ENCODE peak calls at places on chromosomes 2 and 18, in four cellular contexts. N, S, Z and W are unnamed samples.

GRCh38 chr2:73218298-73218697 is 4.3 kb downstream of the SMYD5 start:
- DNase-seq in N (no peak), S (no peak), Z (no peak), W (no peak)

GRCh38 chr2:128314348-128315121 is 4.1 kb downstream of the HS6ST1 start:
- DNase-seq in N (no peak), S (no peak), Z (no peak), W (no peak)

GRCh38 chr18:74399225-74399887 is 57.8 kb downstream of the DIPK1C start:
- DNase-seq in N (no peak), S (no peak), Z (no peak), W (no peak)

GRCh38 chr2:100411841-100412292 is 5.6 kb downstream of the CHST10 start:
- DNase-seq in N (no peak), S (no peak), Z (peak; percentile 32), W (no peak)

GRCh38 chr2:143161982-143162837 is 33.0 kb downstream of the ARHGAP15 start:
- DNase-seq in N (no peak), S (peak; percentile 18), Z (peak; percentile 71), W (no peak)

GRCh38 chr2:65514555-65515195 is 82.3 kb upstream of the SPRED2 start:
- DNase-seq in N (no peak), S (peak; percentile 37), Z (no peak), W (no peak)

GRCh38 chr18:79403723-79404566 is 8.2 kb downstream of the NFATC1 start:
- DNase-seq in N (no peak), S (no peak), Z (no peak), W (no peak)

GRCh38 chr2:42931818-42932195 is 139.4 kb upstream of the HAAO start:
- DNase-seq in N (no peak), S (no peak), Z (no peak), W (no peak)

GRCh38 chr2:23549821-23550535 is 165.0 kb downstream of the KLHL29 start:
- DNase-seq in N (no peak), S (no peak), Z (no peak), W (no peak)

GRCh38 chr2:74835831-74836674 is 2.1 kb downstream of the HK2 start:
- DNase-seq in N (peak; percentile 35), S (peak; percentile 73), Z (peak; percentile 91), W (no peak)

GRCh38 chr2:25380586-25381360 is 39.0 kb upstream of the DNMT3A start:
- DNase-seq in N (no peak), S (no peak), Z (no peak), W (no peak)

GRCh38 chr2:99725810-99726209 is 236.0 kb upstream of the REV1 start:
- DNase-seq in N (no peak), S (no peak), Z (no peak), W (no peak)

GRCh38 chr18:44680271-44681038 is at the start of gene SETBP1:
- DNase-seq in N (peak; percentile 75), S (peak; percentile 78), Z (peak; percentile 62), W (no peak)

GRCh38 chr18:323253-323622 is 55.4 kb upstream of the THOC1 start:
- DNase-seq in N (no peak), S (no peak), Z (no peak), W (no peak)

GRCh38 chr2:193332938-193333337 is 1138.2 kb upstream of the TMEFF2 start:
- DNase-seq in N (no peak), S (no peak), Z (no peak), W (no peak)

GRCh38 chr18:44735071-44735470 is 54.4 kb downstream of the SETBP1 start:
- DNase-seq in N (no peak), S (no peak), Z (no peak), W (no peak)

GRCh38 chr2:28746504-28747111 is 5.0 kb upstream of the PPP1CB start:
- DNase-seq in N (no peak), S (no peak), Z (no peak), W (no peak)

GRCh38 chr2:182666674-182667320 is 49.3 kb upstream of the DNAJC10 start:
- DNase-seq in N (no peak), S (peak; percentile 35), Z (peak; percentile 70), W (no peak)

GRCh38 chr2:20568501-20569463 is 82.1 kb downstream of the HS1BP3 start:
- DNase-seq in N (no peak), S (no peak), Z (no peak), W (no peak)

GRCh38 chr2:10220516-10221391 is 82.0 kb upstream of the HPCAL1 start:
- DNase-seq in N (no peak), S (no peak), Z (no peak), W (no peak)

GRCh38 chr2:240440251-240440650 is 4.8 kb downstream of the GPC1 start:
- DNase-seq in N (no peak), S (peak; percentile 22), Z (no peak), W (no peak)

GRCh38 chr2:164621761-164622105 is 451 bp upstream of the GRB14 start:
- DNase-seq in N (no peak), S (peak; percentile 15), Z (peak; percentile 60), W (no peak)

GRCh38 chr2:237320801-237321563 is 93.0 kb downstream of the COL6A3 start:
- DNase-seq in N (no peak), S (no peak), Z (no peak), W (no peak)

GRCh38 chr2:43171789-43172188 is 54.6 kb downstream of the ZFP36L2 start:
- DNase-seq in N (no peak), S (no peak), Z (no peak), W (no peak)

GRCh38 chr2:71303849-71304248 is 27.7 kb upstream of the ZNF638 start:
- DNase-seq in N (no peak), S (no peak), Z (no peak), W (no peak)

GRCh38 chr2:189826039-189826438 is 41.8 kb downstream of the PMS1 start:
- DNase-seq in N (no peak), S (no peak), Z (no peak), W (no peak)

GRCh38 chr2:224894356-224894755 is 147.9 kb downstream of the DOCK10 start:
- DNase-seq in N (no peak), S (peak; percentile 33), Z (no peak), W (no peak)

GRCh38 chr2:227183657-227184367 is 19.4 kb downstream of the COL4A3 start:
- DNase-seq in N (no peak), S (no peak), Z (no peak), W (no peak)

GRCh38 chr2:176562359-176563043 is 293.3 kb downstream of the MTX2 start:
- DNase-seq in N (no peak), S (no peak), Z (no peak), W (no peak)

GRCh38 chr18:75214766-75215515 is 4.3 kb downstream of the TSHZ1 start:
- DNase-seq in N (no peak), S (no peak), Z (no peak), W (no peak)

GRCh38 chr2:85376291-85377065 is 21.9 kb downstream of the ELMOD3 start:
- DNase-seq in N (no peak), S (no peak), Z (no peak), W (no peak)